ENCODE peak calls at places on chromosomes 4 and X, in five cellular contexts. P is MG63; K is neural crest cell; F is activated CD4-positive, alpha-beta T cell treated with anti-CD3 and anti-CD28 coated beads for 48 hours; S is lower leg skin. U is an unnamed sample.

GRCh38 chr4:105637409-105638258 is 70.9 kb downstream of the INTS12 start:
- DNase-seq in P (no peak), K (no peak), F (peak), S (peak), U (no peak)

GRCh38 chrX:105126201-105126600 is 94.3 kb downstream of the TEX13A start:
- DNase-seq in P (no peak), K (no peak), F (no peak), S (no peak), U (no peak)

GRCh38 chr4:52545099-52546069 is 113.7 kb downstream of the USP46 start:
- DNase-seq in P (peak), K (peak), F (peak), S (peak), U (peak)

GRCh38 chr4:86664959-86665358 is 70.8 kb downstream of the PTPN13 start:
- DNase-seq in P (no peak), K (no peak), F (no peak), S (no peak), U (no peak)

GRCh38 chr4:83370640-83370906 is 35.9 kb upstream of the HPSE start:
- DNase-seq in P (no peak), K (no peak), F (no peak), S (no peak), U (no peak)

GRCh38 chr4:169540774-169541173 is 71.6 kb downstream of the NEK1 start:
- DNase-seq in P (peak), K (no peak), F (no peak), S (no peak), U (no peak)

GRCh38 chr4:97493815-97494518 is 649.3 kb downstream of the STPG2 start:
- DNase-seq in P (no peak), K (no peak), F (no peak), S (no peak), U (no peak)

GRCh38 chr4:57233391-57233790 is 123.2 kb upstream of the IGFBP7 start:
- DNase-seq in P (peak), K (no peak), F (no peak), S (no peak), U (peak)

GRCh38 chrX:49268702-49269009 is 937 bp upstream of the PPP1R3F start:
- DNase-seq in P (no peak), K (no peak), F (no peak), S (no peak), U (no peak)

GRCh38 chr4:151896880-151897279 is 136.1 kb upstream of the GATB start:
- DNase-seq in P (no peak), K (no peak), F (no peak), S (no peak), U (no peak)

GRCh38 chr4:151887151-151887815 is 126.5 kb upstream of the GATB start:
- DNase-seq in P (peak), K (no peak), F (no peak), S (no peak), U (no peak)

GRCh38 chr4:153116101-153116680 is 88.1 kb upstream of the TRIM2 start:
- DNase-seq in P (no peak), K (no peak), F (no peak), S (peak), U (no peak)

GRCh38 chr4:627751-628150 is 2.4 kb downstream of the PDE6B start:
- DNase-seq in P (no peak), K (no peak), F (no peak), S (peak), U (no peak)

GRCh38 chrX:70755850-70756249 is 152.7 kb downstream of the TEX11 start:
- DNase-seq in P (no peak), K (no peak), F (peak), S (no peak), U (no peak)

GRCh38 chr4:148914301-148914700 is 472.1 kb upstream of the NR3C2 start:
- DNase-seq in P (no peak), K (no peak), F (no peak), S (no peak), U (no peak)

GRCh38 chr4:3358660-3359059 is 65.8 kb downstream of the RGS12 start:
- DNase-seq in P (no peak), K (no peak), F (no peak), S (no peak), U (no peak)

GRCh38 chr4:71473541-71474240 is 134.9 kb downstream of the SLC4A4 start:
- DNase-seq in P (no peak), K (no peak), F (no peak), S (no peak), U (no peak)

GRCh38 chr4:48268956-48269860 is at the start of gene TEC:
- DNase-seq in P (peak), K (peak), F (peak), S (peak), U (no peak)

GRCh38 chr4:42302348-42302747 is 94.9 kb upstream of the SHISA3 start:
- DNase-seq in P (peak), K (peak), F (peak), S (no peak), U (peak)

U was measured in H4.